ENCODE peak calls at places on chromosomes 16 and 17, in four cellular contexts. I, A, L and T are unnamed samples.
A peak's percentile ranks its signal among the peaks of the same experiment; 100 is the strongest.

GRCh38 chr17:37643829-37644228 is 583 bp upstream of the DDX52 start:
- DNase-seq in I (no peak), A (no peak), L (no peak), T (no peak)

GRCh38 chr17:44970136-44970737 is 2.1 kb upstream of the C1QL1 start:
- DNase-seq in I (no peak), A (no peak), L (peak; percentile 29), T (no peak)

GRCh38 chr17:82003411-82004381 is 19.0 kb downstream of the CENPX start:
- DNase-seq in I (peak; percentile 79), A (no peak), L (no peak), T (no peak)

GRCh38 chr17:38357488-38358123 is 6.0 kb downstream of the SOCS7 start:
- DNase-seq in I (no peak), A (no peak), L (no peak), T (no peak)

GRCh38 chr17:5958850-5959249 is 111.3 kb upstream of the WSCD1 start:
- DNase-seq in I (no peak), A (no peak), L (no peak), T (no peak)

GRCh38 chr17:1908699-1909309 is 79.0 kb downstream of the RPA1 start:
- DNase-seq in I (peak; percentile 7), A (peak; percentile 64), L (no peak), T (peak; percentile 76)

GRCh38 chr16:87968541-87968940 is 17.3 kb downstream of the BANP start:
- DNase-seq in I (no peak), A (no peak), L (no peak), T (no peak)

GRCh38 chr17:12619444-12620199 is 46.1 kb upstream of the MYOCD start:
- DNase-seq in I (no peak), A (no peak), L (no peak), T (no peak)

GRCh38 chr17:59893617-59894100 is 738 bp downstream of the RPS6KB1 start:
- DNase-seq in I (no peak), A (no peak), L (no peak), T (peak; percentile 16)

GRCh38 chr16:12170103-12171025 is 193.8 kb downstream of the SNX29 start:
- DNase-seq in I (no peak), A (no peak), L (no peak), T (no peak)